ENCODE peak calls at places on chromosome 15, in seven cellular contexts. One of them, this sample, is unnamed.

GRCh38 chr15:28955160-28955502 is 69.4 kb downstream of the APBA2 start:
- DNase-seq in H9: peak
- DNase-seq in mesenchymal stem cell: peak
- DNase-seq in H1: peak
- DNase-seq in neuronal stem cell: no peak
- DNase-seq in trophoblast cell: no peak
- DNase-seq in IMR-90: peak
- DNase-seq in this sample: no peak

GRCh38 chr15:96484830-96485229 is 154.3 kb downstream of the NR2F2 start:
- DNase-seq in mesenchymal stem cell: no peak
- DNase-seq in neuronal stem cell: no peak
- DNase-seq in trophoblast cell: no peak
- DNase-seq in H1: no peak
- DNase-seq in H9: no peak
- DNase-seq in IMR-90: no peak
- DNase-seq in this sample: no peak

GRCh38 chr15:69164807-69165636 is 4.6 kb downstream of the GLCE start:
- DNase-seq in neuronal stem cell: no peak
- DNase-seq in trophoblast cell: no peak
- DNase-seq in IMR-90: peak
- DNase-seq in H9: no peak
- DNase-seq in H1: no peak
- DNase-seq in mesenchymal stem cell: peak
- DNase-seq in this sample: no peak

GRCh38 chr15:80461370-80462060 is 57.3 kb downstream of the ARNT2 start:
- DNase-seq in mesenchymal stem cell: no peak
- DNase-seq in H1: no peak
- DNase-seq in trophoblast cell: peak
- DNase-seq in H9: no peak
- DNase-seq in IMR-90: no peak
- DNase-seq in neuronal stem cell: no peak
- DNase-seq in this sample: no peak

GRCh38 chr15:70936326-70936725 is 43.7 kb downstream of the LRRC49 start:
- DNase-seq in IMR-90: peak
- DNase-seq in neuronal stem cell: no peak
- DNase-seq in mesenchymal stem cell: no peak
- DNase-seq in H9: no peak
- DNase-seq in trophoblast cell: no peak
- DNase-seq in H1: no peak
- DNase-seq in this sample: no peak

GRCh38 chr15:82952156-82953081 is at the start of gene HOMER2:
- DNase-seq in mesenchymal stem cell: no peak
- DNase-seq in IMR-90: no peak
- DNase-seq in neuronal stem cell: peak
- DNase-seq in trophoblast cell: no peak
- DNase-seq in H1: peak
- DNase-seq in H9: peak
- DNase-seq in this sample: peak

GRCh38 chr15:98120561-98120960 is 160.1 kb downstream of the ARRDC4 start:
- DNase-seq in neuronal stem cell: no peak
- DNase-seq in H1: no peak
- DNase-seq in H9: no peak
- DNase-seq in mesenchymal stem cell: no peak
- DNase-seq in trophoblast cell: peak
- DNase-seq in IMR-90: no peak
- DNase-seq in this sample: peak

GRCh38 chr15:82044373-82045178 is 1.2 kb downstream of the MEX3B start:
- DNase-seq in mesenchymal stem cell: peak
- DNase-seq in H1: peak
- DNase-seq in neuronal stem cell: peak
- DNase-seq in IMR-90: peak
- DNase-seq in H9: peak
- DNase-seq in trophoblast cell: no peak
- DNase-seq in this sample: peak

GRCh38 chr15:91890614-91891013 is 37.1 kb downstream of the SLCO3A1 start:
- DNase-seq in mesenchymal stem cell: no peak
- DNase-seq in trophoblast cell: no peak
- DNase-seq in neuronal stem cell: no peak
- DNase-seq in H1: peak
- DNase-seq in IMR-90: peak
- DNase-seq in H9: no peak
- DNase-seq in this sample: no peak

GRCh38 chr15:73803806-73804205 is 50.7 kb upstream of the INSYN1 start:
- DNase-seq in IMR-90: no peak
- DNase-seq in H1: no peak
- DNase-seq in trophoblast cell: no peak
- DNase-seq in mesenchymal stem cell: no peak
- DNase-seq in H9: no peak
- DNase-seq in neuronal stem cell: no peak
- DNase-seq in this sample: no peak

GRCh38 chr15:38564557-38565286 is at the start of gene RASGRP1:
- DNase-seq in IMR-90: peak
- DNase-seq in neuronal stem cell: peak
- DNase-seq in trophoblast cell: peak
- DNase-seq in H9: peak
- DNase-seq in H1: peak
- DNase-seq in mesenchymal stem cell: peak
- DNase-seq in this sample: peak

GRCh38 chr15:29055876-29056275 is 170.1 kb downstream of the APBA2 start:
- DNase-seq in H1: no peak
- DNase-seq in H9: no peak
- DNase-seq in mesenchymal stem cell: no peak
- DNase-seq in IMR-90: no peak
- DNase-seq in neuronal stem cell: no peak
- DNase-seq in trophoblast cell: no peak
- DNase-seq in this sample: no peak

GRCh38 chr15:42650208-42651066 is 75.0 kb downstream of the STARD9 start:
- DNase-seq in mesenchymal stem cell: peak
- DNase-seq in H9: peak
- DNase-seq in neuronal stem cell: peak
- DNase-seq in trophoblast cell: peak
- DNase-seq in H1: peak
- DNase-seq in IMR-90: peak
- DNase-seq in this sample: peak

GRCh38 chr15:100372695-100373036 is 30.9 kb upstream of the ADAMTS17 start:
- DNase-seq in H1: no peak
- DNase-seq in neuronal stem cell: no peak
- DNase-seq in IMR-90: no peak
- DNase-seq in H9: no peak
- DNase-seq in mesenchymal stem cell: no peak
- DNase-seq in trophoblast cell: no peak
- DNase-seq in this sample: peak

GRCh38 chr15:100373942-100374341 is 32.2 kb upstream of the ADAMTS17 start:
- DNase-seq in IMR-90: no peak
- DNase-seq in mesenchymal stem cell: no peak
- DNase-seq in H9: peak
- DNase-seq in H1: peak
- DNase-seq in neuronal stem cell: no peak
- DNase-seq in trophoblast cell: no peak
- DNase-seq in this sample: peak

GRCh38 chr15:100373037-100373896 is 31.5 kb upstream of the ADAMTS17 start:
- DNase-seq in mesenchymal stem cell: no peak
- DNase-seq in H1: peak
- DNase-seq in H9: peak
- DNase-seq in trophoblast cell: no peak
- DNase-seq in neuronal stem cell: no peak
- DNase-seq in IMR-90: no peak
- DNase-seq in this sample: peak
- H4K8ac ChIP-seq in mesenchymal stem cell: no peak
- H4K8ac ChIP-seq in H1: peak
- H4K8ac ChIP-seq in H9: no peak
- H4K8ac ChIP-seq in trophoblast cell: no peak
- H4K8ac ChIP-seq in neuronal stem cell: no peak
- H4K8ac ChIP-seq in IMR-90: no peak
- H4K8ac ChIP-seq in this sample: no peak

GRCh38 chr15:101052031-101052620 is 133.0 kb downstream of the LRRK1 start:
- DNase-seq in IMR-90: no peak
- DNase-seq in neuronal stem cell: no peak
- DNase-seq in trophoblast cell: no peak
- DNase-seq in mesenchymal stem cell: no peak
- DNase-seq in H9: no peak
- DNase-seq in H1: peak
- DNase-seq in this sample: no peak
- H4K8ac ChIP-seq in IMR-90: no peak
- H4K8ac ChIP-seq in neuronal stem cell: no peak
- H4K8ac ChIP-seq in trophoblast cell: no peak
- H4K8ac ChIP-seq in mesenchymal stem cell: no peak
- H4K8ac ChIP-seq in H9: no peak
- H4K8ac ChIP-seq in H1: no peak
- H4K8ac ChIP-seq in this sample: no peak

GRCh38 chr15:47203993-47204392 is 513.3 kb upstream of the SEMA6D start:
- DNase-seq in H9: no peak
- DNase-seq in IMR-90: no peak
- DNase-seq in trophoblast cell: no peak
- DNase-seq in H1: no peak
- DNase-seq in neuronal stem cell: no peak
- DNase-seq in mesenchymal stem cell: no peak
- DNase-seq in this sample: no peak
- H4K8ac ChIP-seq in H9: no peak
- H4K8ac ChIP-seq in IMR-90: no peak
- H4K8ac ChIP-seq in trophoblast cell: no peak
- H4K8ac ChIP-seq in H1: no peak
- H4K8ac ChIP-seq in neuronal stem cell: no peak
- H4K8ac ChIP-seq in mesenchymal stem cell: no peak
- H4K8ac ChIP-seq in this sample: no peak

DNA sequence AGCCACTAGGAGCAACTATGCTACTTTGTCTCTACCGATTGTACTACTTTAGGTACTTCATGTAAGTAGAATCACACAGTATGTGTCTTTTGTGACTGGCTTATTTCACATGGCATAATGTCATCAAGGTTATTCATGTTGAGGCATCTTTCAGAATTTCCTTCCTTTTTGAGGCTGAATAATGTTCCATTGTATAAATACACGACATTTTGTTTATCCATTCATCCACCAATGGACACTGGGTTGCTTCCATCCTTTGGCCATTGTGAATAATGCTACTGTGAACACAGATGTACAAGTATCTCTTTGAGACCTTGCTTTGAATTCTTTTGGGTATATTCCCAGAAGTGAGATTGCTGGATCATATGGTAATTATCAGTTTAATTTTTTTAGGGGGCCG is 29.2 kb downstream of the MYO5A start:
- DNase-seq in neuronal stem cell: no peak
- DNase-seq in H9: no peak
- DNase-seq in IMR-90: no peak
- DNase-seq in H1: no peak
- DNase-seq in trophoblast cell: no peak
- DNase-seq in mesenchymal stem cell: no peak
- DNase-seq in this sample: no peak
- H4K8ac ChIP-seq in neuronal stem cell: no peak
- H4K8ac ChIP-seq in H9: no peak
- H4K8ac ChIP-seq in IMR-90: no peak
- H4K8ac ChIP-seq in H1: no peak
- H4K8ac ChIP-seq in trophoblast cell: no peak
- H4K8ac ChIP-seq in mesenchymal stem cell: no peak
- H4K8ac ChIP-seq in this sample: no peak

GRCh38 chr15:33109345-33109744 is 85.2 kb downstream of the FMN1 start:
- DNase-seq in H9: no peak
- DNase-seq in mesenchymal stem cell: no peak
- DNase-seq in trophoblast cell: no peak
- DNase-seq in IMR-90: no peak
- DNase-seq in neuronal stem cell: no peak
- DNase-seq in H1: no peak
- DNase-seq in this sample: no peak

GRCh38 chr15:33107950-33108349 is 86.6 kb downstream of the FMN1 start:
- DNase-seq in H9: no peak
- DNase-seq in IMR-90: peak
- DNase-seq in trophoblast cell: no peak
- DNase-seq in neuronal stem cell: no peak
- DNase-seq in mesenchymal stem cell: no peak
- DNase-seq in H1: no peak
- DNase-seq in this sample: no peak

GRCh38 chr15:33112541-33113105 is 81.9 kb downstream of the FMN1 start:
- DNase-seq in IMR-90: no peak
- DNase-seq in trophoblast cell: peak
- DNase-seq in H9: no peak
- DNase-seq in neuronal stem cell: no peak
- DNase-seq in H1: no peak
- DNase-seq in mesenchymal stem cell: no peak
- DNase-seq in this sample: no peak

GRCh38 chr15:33111051-33111451 is 83.5 kb downstream of the FMN1 start:
- DNase-seq in IMR-90: peak
- DNase-seq in H1: no peak
- DNase-seq in neuronal stem cell: no peak
- DNase-seq in trophoblast cell: no peak
- DNase-seq in H9: no peak
- DNase-seq in mesenchymal stem cell: no peak
- DNase-seq in this sample: peak

GRCh38 chr15:33108518-33108917 is 86.0 kb downstream of the FMN1 start:
- DNase-seq in IMR-90: no peak
- DNase-seq in trophoblast cell: no peak
- DNase-seq in neuronal stem cell: no peak
- DNase-seq in H9: no peak
- DNase-seq in H1: no peak
- DNase-seq in mesenchymal stem cell: no peak
- DNase-seq in this sample: peak
- H4K8ac ChIP-seq in IMR-90: peak
- H4K8ac ChIP-seq in trophoblast cell: no peak
- H4K8ac ChIP-seq in neuronal stem cell: no peak
- H4K8ac ChIP-seq in H9: no peak
- H4K8ac ChIP-seq in H1: no peak
- H4K8ac ChIP-seq in mesenchymal stem cell: no peak
- H4K8ac ChIP-seq in this sample: no peak

GRCh38 chr15:77592768-77593167 is 39.9 kb downstream of the LINGO1 start:
- DNase-seq in IMR-90: no peak
- DNase-seq in H9: no peak
- DNase-seq in H1: no peak
- DNase-seq in trophoblast cell: no peak
- DNase-seq in mesenchymal stem cell: no peak
- DNase-seq in neuronal stem cell: no peak
- DNase-seq in this sample: no peak
- H4K8ac ChIP-seq in IMR-90: no peak
- H4K8ac ChIP-seq in H9: no peak
- H4K8ac ChIP-seq in H1: no peak
- H4K8ac ChIP-seq in trophoblast cell: no peak
- H4K8ac ChIP-seq in mesenchymal stem cell: no peak
- H4K8ac ChIP-seq in neuronal stem cell: no peak
- H4K8ac ChIP-seq in this sample: no peak

GRCh38 chr15:52762621-52763020 is 27.5 kb downstream of the ONECUT1 start:
- DNase-seq in H1: no peak
- DNase-seq in IMR-90: no peak
- DNase-seq in neuronal stem cell: no peak
- DNase-seq in mesenchymal stem cell: no peak
- DNase-seq in trophoblast cell: no peak
- DNase-seq in H9: no peak
- DNase-seq in this sample: no peak
- H4K8ac ChIP-seq in H1: no peak
- H4K8ac ChIP-seq in IMR-90: no peak
- H4K8ac ChIP-seq in neuronal stem cell: no peak
- H4K8ac ChIP-seq in mesenchymal stem cell: no peak
- H4K8ac ChIP-seq in trophoblast cell: no peak
- H4K8ac ChIP-seq in H9: no peak
- H4K8ac ChIP-seq in this sample: no peak

GRCh38 chr15:85097250-85097649 is 115.6 kb downstream of the PDE8A start:
- DNase-seq in IMR-90: no peak
- DNase-seq in H1: no peak
- DNase-seq in mesenchymal stem cell: no peak
- DNase-seq in H9: no peak
- DNase-seq in neuronal stem cell: no peak
- DNase-seq in trophoblast cell: no peak
- DNase-seq in this sample: no peak
- H4K8ac ChIP-seq in IMR-90: peak
- H4K8ac ChIP-seq in H1: no peak
- H4K8ac ChIP-seq in mesenchymal stem cell: no peak
- H4K8ac ChIP-seq in H9: no peak
- H4K8ac ChIP-seq in neuronal stem cell: no peak
- H4K8ac ChIP-seq in trophoblast cell: no peak
- H4K8ac ChIP-seq in this sample: no peak

GRCh38 chr15:34318277-34319079 is 19.1 kb downstream of the SLC12A6 start:
- DNase-seq in trophoblast cell: peak
- DNase-seq in mesenchymal stem cell: peak
- DNase-seq in neuronal stem cell: peak
- DNase-seq in H9: peak
- DNase-seq in IMR-90: peak
- DNase-seq in H1: peak
- DNase-seq in this sample: peak
- H4K8ac ChIP-seq in trophoblast cell: peak
- H4K8ac ChIP-seq in mesenchymal stem cell: peak
- H4K8ac ChIP-seq in neuronal stem cell: no peak
- H4K8ac ChIP-seq in H9: no peak
- H4K8ac ChIP-seq in IMR-90: peak
- H4K8ac ChIP-seq in H1: no peak
- H4K8ac ChIP-seq in this sample: no peak